ENCODE peak calls at places on chromosomes 6 and 20, in ten cellular contexts. K is amniotic stem cell; Y is mucosa of gallbladder; L is stimulated activated CD4-positive, alpha-beta T cell treated with anti-CD3 and anti-CD28 coated beads, Interleukin-2, amount 100 ng/mL, for 48 hours; O is breast epithelium; P is SJSA1; S is T1000; G is ELR; I is EL; E is CD4-positive, CD25-positive, alpha-beta regulatory T cell. C is an unnamed sample.

GRCh38 chr20:11267131-11267761 is 593.4 kb upstream of the JAG1 start:
- DNase-seq in K (peak), Y (peak), L (no peak), O (no peak), P (peak), S (peak), G (peak), I (peak), E (no peak), C (no peak)

GRCh38 chr6:116633685-116634084 is 17.4 kb downstream of the RSPH4A start:
- DNase-seq in K (no peak), Y (no peak), L (no peak), O (no peak), P (no peak), S (no peak), G (peak), I (no peak), E (no peak), C (no peak)

GRCh38 chr20:59170406-59171349 is 7.1 kb downstream of the ZNF831 start:
- DNase-seq in K (no peak), Y (no peak), L (no peak), O (no peak), P (no peak), S (no peak), G (no peak), I (no peak), E (no peak), C (no peak)

GRCh38 chr20:33944914-33945313 is 48.8 kb upstream of the RALY start:
- DNase-seq in K (no peak), Y (no peak), L (no peak), O (no peak), P (no peak), S (no peak), G (peak), I (no peak), E (no peak), C (no peak)

GRCh38 chr20:41483553-41483930 is 116.9 kb upstream of the EMILIN3 start:
- DNase-seq in K (no peak), Y (no peak), L (no peak), O (no peak), P (peak), S (no peak), G (peak), I (peak), E (no peak), C (no peak)

GRCh38 chr6:137746264-137746663 is 120.8 kb upstream of the TNFAIP3 start:
- DNase-seq in K (no peak), Y (no peak), L (no peak), O (no peak), P (no peak), S (no peak), G (no peak), I (no peak), E (no peak), C (no peak)

GRCh38 chr6:135323202-135323668 is 142.1 kb downstream of the MYB start:
- DNase-seq in K (no peak), Y (no peak), L (no peak), O (no peak), P (no peak), S (no peak), G (no peak), I (no peak), E (no peak), C (no peak)

GRCh38 chr20:48823960-48824497 is 3.8 kb downstream of the PREX1 start:
- DNase-seq in K (peak), Y (no peak), L (peak), O (no peak), P (peak), S (peak), G (peak), I (peak), E (no peak), C (no peak)

GRCh38 chr6:133547136-133547535 is 306.0 kb downstream of the EYA4 start:
- DNase-seq in K (no peak), Y (no peak), L (no peak), O (no peak), P (no peak), S (no peak), G (no peak), I (no peak), E (no peak), C (no peak)

GRCh38 chr20:46857061-46857831 is 37.4 kb upstream of the EYA2 start:
- DNase-seq in K (no peak), Y (no peak), L (no peak), O (no peak), P (no peak), S (no peak), G (no peak), I (no peak), E (no peak), C (no peak)

GRCh38 chr6:54010340-54011276 is 100.6 kb upstream of the MLIP start:
- DNase-seq in K (no peak), Y (no peak), L (no peak), O (no peak), P (no peak), S (no peak), G (no peak), I (no peak), E (no peak), C (no peak)

GRCh38 chr6:147226877-147227276 is 22.7 kb downstream of the STXBP5 start:
- DNase-seq in K (no peak), Y (no peak), L (no peak), O (no peak), P (no peak), S (no peak), G (no peak), I (no peak), E (no peak), C (no peak)

GRCh38 chr6:105753184-105754097 is 332.7 kb upstream of the PRDM1 start:
- DNase-seq in K (no peak), Y (peak), L (no peak), O (no peak), P (no peak), S (no peak), G (no peak), I (no peak), E (no peak), C (no peak)

GRCh38 chr6:20168668-20169633 is 43.3 kb downstream of the MBOAT1 start:
- DNase-seq in K (no peak), Y (peak), L (no peak), O (no peak), P (no peak), S (no peak), G (no peak), I (no peak), E (no peak), C (no peak)

GRCh38 chr6:33375143-33375649 is 16.4 kb upstream of the KIFC1 start:
- DNase-seq in K (peak), Y (peak), L (no peak), O (peak), P (no peak), S (no peak), G (peak), I (peak), E (no peak), C (no peak)

GRCh38 chr6:148432405-148433195 is 90.0 kb downstream of the SASH1 start:
- DNase-seq in K (no peak), Y (no peak), L (no peak), O (peak), P (no peak), S (no peak), G (no peak), I (no peak), E (no peak), C (no peak)

GRCh38 chr6:148829415-148830101 is 82.7 kb downstream of the UST start:
- DNase-seq in K (no peak), Y (no peak), L (no peak), O (no peak), P (no peak), S (no peak), G (no peak), I (no peak), E (no peak), C (no peak)

GRCh38 chr6:136923116-136923953 is 1.2 kb downstream of the SLC35D3 start:
- DNase-seq in K (no peak), Y (no peak), L (no peak), O (no peak), P (no peak), S (no peak), G (no peak), I (no peak), E (no peak), C (no peak)

GRCh38 chr6:27139753-27140522 is 107.6 kb upstream of the PRSS16 start:
- DNase-seq in K (no peak), Y (no peak), L (no peak), O (no peak), P (no peak), S (no peak), G (peak), I (peak), E (no peak), C (no peak)